ENCODE peak calls at places on chromosomes 5 and 9, in eight cellular contexts. T is HT1080; J is hippocampal formation; H is cardiac septum; B is effector CD4-positive, alpha-beta T cell; V is T-helper 1 cell; M is endothelial cell; X is activated CD8-positive, alpha-beta memory T cell treated with anti-CD3 and anti-CD28 coated beads for 1 hour. W is an unnamed sample.

GRCh38 chr5:72470817-72471216 is 36.4 kb downstream of the ZNF366 start:
- DNase-seq in H (no peak), J (no peak), B (no peak), X (no peak), V (no peak), T (peak), M (no peak), W (no peak)

GRCh38 chr5:2375796-2376195 is 375.7 kb downstream of the IRX2 start:
- DNase-seq in X (no peak), T (no peak), V (no peak), M (no peak), J (no peak), B (no peak), H (no peak), W (no peak)

GRCh38 chr5:157215826-157216167 is 35.2 kb downstream of the ITK start:
- DNase-seq in V (no peak), X (no peak), M (no peak), J (no peak), B (no peak), H (no peak), T (peak), W (no peak)

GRCh38 chr9:18978188-18978587 is 54.8 kb downstream of the SAXO1 start:
- DNase-seq in V (no peak), T (no peak), M (no peak), J (no peak), H (no peak), X (no peak), B (no peak), W (no peak)

GRCh38 chr9:76321185-76321828 is 72.9 kb downstream of the RFK start:
- DNase-seq in V (no peak), M (no peak), J (no peak), X (no peak), T (peak), H (no peak), B (no peak), W (no peak)

GRCh38 chr9:124260769-124261603 is 3.2 kb downstream of the NEK6 start:
- DNase-seq in B (no peak), V (no peak), M (no peak), H (no peak), T (peak), X (no peak), J (peak), W (peak)

GRCh38 chr5:80713640-80714039 is 58.9 kb upstream of the DHFR start:
- DNase-seq in H (no peak), B (no peak), V (no peak), X (no peak), T (peak), J (no peak), M (no peak), W (no peak)

GRCh38 chr5:171092194-171092593 is 216.9 kb upstream of the TLX3 start:
- DNase-seq in V (no peak), B (no peak), T (peak), H (no peak), X (no peak), J (no peak), M (no peak), W (no peak)

GRCh38 chr9:136951541-136952353 is at the start of gene LCN12:
- DNase-seq in M (no peak), V (no peak), B (no peak), X (no peak), J (no peak), H (no peak), T (no peak), W (no peak)

GRCh38 chr5:154196955-154197652 is 6.6 kb downstream of the GALNT10 start:
- DNase-seq in T (peak), X (no peak), V (no peak), B (no peak), H (no peak), M (no peak), J (peak), W (no peak)

GRCh38 chr5:6731465-6732237 is 18.4 kb downstream of the TENT4A start:
- DNase-seq in X (no peak), M (no peak), T (no peak), V (no peak), B (no peak), J (no peak), H (no peak), W (no peak)